ENCODE peak calls at places on chromosome 17, in four cellular contexts. One of them, this sample, is unnamed.

GRCh38 chr17:38701504-38702165 is 3.4 kb upstream of the MLLT6 start:
- DNase-seq in spleen: no peak
- DNase-seq in AG04450: no peak
- DNase-seq in right cardiac atrium: no peak
- DNase-seq in this sample: no peak

GRCh38 chr17:17385502-17385901 is 82.3 kb downstream of the NT5M start:
- DNase-seq in AG04450: no peak
- DNase-seq in spleen: peak; percentile 45
- DNase-seq in right cardiac atrium: peak; percentile 68
- DNase-seq in this sample: no peak

GRCh38 chr17:1182831-1183578 is 3.2 kb upstream of the ABR start:
- DNase-seq in spleen: no peak
- DNase-seq in right cardiac atrium: no peak
- DNase-seq in AG04450: no peak
- DNase-seq in this sample: no peak

GRCh38 chr17:66889480-66890230 is 54.7 kb downstream of the CACNG5 start:
- DNase-seq in right cardiac atrium: no peak
- DNase-seq in AG04450: no peak
- DNase-seq in spleen: no peak
- DNase-seq in this sample: no peak

GRCh38 chr17:15663691-15664090 is 20.4 kb downstream of the TRIM16 start:
- DNase-seq in spleen: no peak
- DNase-seq in right cardiac atrium: no peak
- DNase-seq in AG04450: no peak
- DNase-seq in this sample: no peak

GRCh38 chr17:57707892-57708291 is 37.2 kb downstream of the CCDC182 start:
- DNase-seq in AG04450: no peak
- DNase-seq in spleen: no peak
- DNase-seq in right cardiac atrium: no peak
- DNase-seq in this sample: no peak

GRCh38 chr17:17693955-17694228 is 12.6 kb downstream of the RAI1 start:
- DNase-seq in AG04450: no peak
- DNase-seq in spleen: no peak
- DNase-seq in right cardiac atrium: no peak
- DNase-seq in this sample: no peak

GRCh38 chr17:6239237-6239798 is 169.1 kb downstream of the WSCD1 start:
- DNase-seq in spleen: peak; percentile 9
- DNase-seq in right cardiac atrium: no peak
- DNase-seq in AG04450: no peak
- DNase-seq in this sample: no peak

GRCh38 chr17:17511971-17512858 is 16.0 kb upstream of the RASD1 start:
- DNase-seq in AG04450: peak; percentile 75
- DNase-seq in right cardiac atrium: peak; percentile 71
- DNase-seq in spleen: peak; percentile 62
- DNase-seq in this sample: peak; percentile 75